ENCODE peak calls at places on chromosomes 1 and 21, in six cellular contexts. T, L, D, W, H and Z are unnamed samples.
A peak's percentile ranks its signal among the peaks of the same experiment; 100 is the strongest.

GRCh38 chr1:243550276-243550675 is 294.4 kb downstream of the SDCCAG8 start:
- DNase-seq in T (no peak), L (peak; percentile 70), D (peak; percentile 90), W (peak; percentile 66), H (no peak), Z (peak; percentile 57)

GRCh38 chr1:93033785-93034184 is 45.3 kb upstream of the MTF2 start:
- DNase-seq in T (no peak), L (no peak), D (no peak), W (peak; percentile 9), H (no peak), Z (peak; percentile 49)

GRCh38 chr1:41742219-41742618 is 176.5 kb downstream of the HIVEP3 start:
- DNase-seq in T (no peak), L (peak; percentile 87), D (peak; percentile 87), W (peak; percentile 93), H (no peak), Z (peak; percentile 47)

GRCh38 chr1:67175713-67176112 is 9.5 kb downstream of the IL23R start:
- DNase-seq in T (no peak), L (no peak), D (no peak), W (no peak), H (no peak), Z (no peak)

GRCh38 chr1:76939107-76939816 is 72.0 kb downstream of the ST6GALNAC5 start:
- DNase-seq in T (no peak), L (peak; percentile 58), D (peak; percentile 84), W (peak; percentile 37), H (no peak), Z (peak; percentile 14)

GRCh38 chr1:94118013-94118412 is 2.9 kb downstream of the ABCA4 start:
- DNase-seq in T (no peak), L (no peak), D (peak; percentile 24), W (no peak), H (no peak), Z (no peak)

GRCh38 chr1:172172267-172172880 is 248.1 kb upstream of the C1orf105 start:
- DNase-seq in T (no peak), L (no peak), D (peak; percentile 30), W (peak; percentile 62), H (no peak), Z (no peak)

GRCh38 chr21:45698493-45698947 is 55.0 kb downstream of the PCBP3 start:
- DNase-seq in T (no peak), L (peak; percentile 95), D (peak; percentile 100), W (peak; percentile 96), H (no peak), Z (peak; percentile 98)

GRCh38 chr1:38589036-38589435 is 270.5 kb downstream of the RRAGC start:
- DNase-seq in T (no peak), L (no peak), D (peak; percentile 14), W (no peak), H (no peak), Z (peak; percentile 17)

GRCh38 chr1:162070094-162070748 is 730 bp downstream of the NOS1AP start:
- DNase-seq in T (peak; percentile 22), L (no peak), D (no peak), W (no peak), H (no peak), Z (no peak)

GRCh38 chr1:178465011-178465410 is 31.8 kb downstream of the CLEC20A start:
- DNase-seq in T (no peak), L (peak; percentile 56), D (peak; percentile 72), W (peak; percentile 73), H (no peak), Z (peak; percentile 52)

GRCh38 chr21:44082648-44083436 is 24.4 kb upstream of the PWP2 start:
- DNase-seq in T (no peak), L (no peak), D (no peak), W (no peak), H (peak; percentile 8), Z (no peak)

GRCh38 chr1:151175910-151176309 is at the start of gene TMOD4:
- DNase-seq in T (no peak), L (no peak), D (peak; percentile 31), W (peak; percentile 28), H (no peak), Z (peak; percentile 34)

GRCh38 chr1:71324671-71325297 is 243.9 kb upstream of the ZRANB2 start:
- DNase-seq in T (no peak), L (no peak), D (no peak), W (no peak), H (no peak), Z (no peak)

GRCh38 chr1:220363196-220363831 is 91.1 kb upstream of the RAB3GAP2 start:
- DNase-seq in T (no peak), L (no peak), D (peak; percentile 40), W (no peak), H (no peak), Z (no peak)

GRCh38 chr1:108080448-108080847 is 115.5 kb upstream of the VAV3 start:
- DNase-seq in T (peak; percentile 55), L (no peak), D (no peak), W (no peak), H (no peak), Z (no peak)

GRCh38 chr1:156434976-156435550 is 65.5 kb downstream of the MEF2D start:
- DNase-seq in T (no peak), L (no peak), D (no peak), W (no peak), H (no peak), Z (no peak)

GRCh38 chr1:101738475-101738874 is 258.3 kb downstream of the OLFM3 start:
- DNase-seq in T (no peak), L (peak; percentile 12), D (peak; percentile 62), W (peak; percentile 44), H (no peak), Z (peak; percentile 77)

GRCh38 chr21:45768741-45769049 is 125.2 kb downstream of the PCBP3 start:
- DNase-seq in T (no peak), L (no peak), D (no peak), W (no peak), H (no peak), Z (no peak)

GRCh38 chr1:25432749-25433388 is 2.2 kb downstream of the MACO1 start:
- DNase-seq in T (no peak), L (no peak), D (no peak), W (no peak), H (no peak), Z (no peak)

GRCh38 chr1:25431495-25432363 is 1.0 kb downstream of the MACO1 start:
- DNase-seq in T (peak; percentile 18), L (no peak), D (no peak), W (no peak), H (peak; percentile 11), Z (no peak)

GRCh38 chr1:25435315-25436103 is 4.8 kb downstream of the MACO1 start:
- DNase-seq in T (no peak), L (no peak), D (peak; percentile 47), W (no peak), H (no peak), Z (no peak)

GRCh38 chr1:25432364-25432719 is 1.6 kb downstream of the MACO1 start:
- DNase-seq in T (no peak), L (no peak), D (no peak), W (no peak), H (no peak), Z (no peak)

DNA sequence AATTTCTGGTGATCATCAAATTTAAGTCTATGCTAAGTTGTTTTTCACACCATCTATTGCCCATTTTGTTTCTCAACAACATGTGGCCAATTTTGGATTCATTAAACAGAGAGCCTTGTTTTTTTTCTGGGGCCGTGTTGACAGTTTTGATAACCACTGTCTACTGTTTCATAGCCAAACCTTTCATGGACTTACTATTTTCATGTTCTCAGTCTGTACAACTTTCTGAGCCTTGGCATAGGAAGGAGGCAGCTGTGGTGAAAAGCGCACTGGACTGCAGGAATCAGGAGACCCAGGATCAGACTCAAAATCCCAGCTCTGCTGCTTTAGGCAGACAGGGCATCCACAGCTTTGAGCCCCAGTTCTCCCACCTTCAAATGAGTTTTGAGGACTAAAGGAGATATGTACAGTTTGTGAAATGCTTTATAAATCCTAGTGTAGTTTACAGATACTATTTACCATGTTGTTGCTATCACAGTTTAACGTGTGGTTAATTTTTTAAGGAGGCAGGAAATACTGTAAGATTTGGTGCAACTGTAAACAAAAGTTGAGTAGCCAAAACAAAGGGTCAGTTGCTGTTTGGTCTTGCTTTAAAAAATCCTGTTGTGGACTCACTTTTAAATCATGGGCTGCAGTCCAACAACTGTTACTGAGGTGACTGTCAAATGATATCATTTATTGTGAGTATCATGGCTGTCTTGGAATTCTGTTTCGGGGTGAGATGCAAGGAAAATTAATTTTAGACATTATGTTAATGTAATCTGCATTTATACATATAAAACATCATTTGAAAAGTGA is 2.9 kb downstream of the MACO1 start:
- DNase-seq in T (no peak), L (no peak), D (no peak), W (no peak), H (peak; percentile 19), Z (no peak)
- H3K4me3 ChIP-seq in T (no peak overlapping the region), L (no peak overlapping the region), D (no peak overlapping the region), W (no peak overlapping the region), H (peak overlapping the region; percentile 66), Z (no peak overlapping the region)

GRCh38 chr1:218674280-218674773 is 329.2 kb downstream of the TGFB2 start:
- DNase-seq in T (no peak), L (peak; percentile 63), D (peak; percentile 48), W (peak; percentile 83), H (no peak), Z (peak; percentile 90)
- TF ChIP-seq CTCF in T (no peak), L (no peak), D (no peak), W (no peak), H (no peak), Z (peak; percentile 26)

DNA sequence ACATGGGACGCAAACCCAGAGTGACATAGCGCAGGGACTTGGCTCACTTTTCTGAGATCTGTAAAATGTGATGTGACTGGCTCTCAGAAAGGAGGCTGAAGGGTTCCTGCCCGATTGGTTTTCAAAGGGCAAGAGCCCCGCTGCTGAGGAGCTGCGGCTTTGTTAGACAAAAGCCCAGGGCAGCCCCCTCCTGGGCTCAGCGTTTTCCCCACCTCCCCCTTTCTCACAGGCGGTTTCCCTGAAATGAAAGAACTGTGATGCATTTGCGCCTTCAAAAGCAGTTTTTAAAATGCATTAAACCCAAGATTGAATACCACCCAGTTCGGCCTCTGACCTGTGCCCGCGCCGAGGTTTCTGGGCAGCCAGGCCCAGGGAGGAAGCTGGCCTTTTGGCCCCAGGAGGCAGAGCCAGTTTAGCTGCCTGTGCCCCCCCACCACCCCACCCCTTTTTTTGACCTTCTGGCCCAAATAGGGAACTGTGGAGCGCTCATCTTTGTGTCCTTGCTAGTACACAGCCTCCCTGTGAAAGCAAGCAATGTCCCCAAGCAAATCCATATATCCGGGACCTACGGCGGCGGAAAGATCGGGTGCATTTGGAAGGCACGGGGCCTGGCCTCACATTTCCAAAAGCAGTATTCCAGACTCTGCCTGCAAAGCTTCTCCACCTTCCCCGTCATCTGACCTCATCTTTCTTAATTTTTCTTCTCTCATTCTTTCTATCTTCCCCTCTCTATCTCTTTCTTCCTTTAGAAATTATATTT is 28.6 kb downstream of the CD247 start:
- DNase-seq in T (peak; percentile 82), L (no peak), D (no peak), W (no peak), H (no peak), Z (no peak)
- H3K4me3 ChIP-seq in T (peak overlapping the region; percentile 20), L (no peak overlapping the region), D (no peak overlapping the region), W (no peak overlapping the region), H (no peak overlapping the region), Z (no peak overlapping the region)

DNA sequence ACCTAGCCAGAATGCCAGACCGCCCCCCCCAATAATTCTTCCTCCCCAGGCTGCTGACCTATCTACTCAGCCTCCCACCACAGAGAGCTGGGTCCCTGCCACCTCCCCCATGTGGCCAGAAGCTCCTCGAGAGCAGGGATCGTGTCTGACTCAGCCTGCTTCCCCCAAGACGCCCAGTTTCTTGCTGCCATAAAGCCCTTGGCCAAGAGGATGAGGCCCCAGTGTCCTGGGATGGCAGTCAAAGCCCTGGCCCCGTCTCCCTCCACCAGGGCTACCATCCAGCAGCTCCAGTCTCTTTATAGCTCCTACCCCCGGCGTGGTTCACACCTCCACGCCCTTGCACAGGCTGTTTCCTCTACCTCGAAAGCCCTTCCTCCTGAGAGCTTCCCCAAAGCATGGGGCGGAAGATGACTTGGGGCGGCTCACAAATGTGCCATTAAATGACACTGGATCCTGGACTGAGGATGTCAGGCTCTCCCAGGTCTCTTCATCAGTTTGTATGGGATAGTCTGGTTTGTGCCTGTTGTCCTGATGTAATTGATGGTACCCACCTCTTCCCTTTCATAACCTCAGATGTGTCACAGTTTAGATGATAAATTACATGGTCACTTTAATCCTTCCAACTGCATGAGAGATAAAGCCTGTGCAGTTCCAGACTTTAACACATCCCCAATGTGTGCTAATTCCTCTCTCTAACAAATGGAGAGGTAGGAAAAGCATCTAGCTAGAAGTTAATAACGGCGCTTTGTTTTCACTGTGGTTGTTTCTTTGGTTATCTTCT is 13.1 kb downstream of the ADGRB2 start:
- DNase-seq in T (peak; percentile 36), L (peak; percentile 64), D (peak; percentile 78), W (peak; percentile 77), H (no peak), Z (peak; percentile 53)
- TF ChIP-seq CTCF in T (no peak), L (no peak), D (no peak), W (no peak), H (no peak), Z (no peak)